ENCODE peak calls at places on chromosome 10, in six cellular contexts. F is gastrocnemius medialis; N is fibroblast of the aortic adventitia; D is fibroblast of the conjunctiva; K is IMR-90; P is stimulated activated CD8-positive, alpha-beta memory T cell treated with anti-CD3 and anti-CD28 coated beads, Interleukin-15, amount 100 ng/mL, for 1 hour. Z is an unnamed sample.

GRCh38 chr10:113820507-113820906 is 33.4 kb downstream of the DCLRE1A start:
- DNase-seq in D (no peak), K (no peak), F (no peak), P (no peak), N (no peak), Z (no peak)

GRCh38 chr10:7302393-7303054 is 108.3 kb downstream of the SFMBT2 start:
- DNase-seq in P (no peak), K (peak; percentile 2), N (no peak), D (no peak), F (no peak), Z (no peak)

GRCh38 chr10:86594535-86594934 is 59.8 kb upstream of the OPN4 start:
- DNase-seq in D (peak; percentile 14), K (peak; percentile 60), P (no peak), N (peak; percentile 27), F (no peak), Z (peak; percentile 54)

GRCh38 chr10:23459323-23459939 is 20.6 kb downstream of the OTUD1 start:
- DNase-seq in N (no peak), K (no peak), D (no peak), P (no peak), F (no peak), Z (no peak)

GRCh38 chr10:963186-963585 is 25.0 kb upstream of the GTPBP4 start:
- DNase-seq in D (no peak), N (no peak), F (no peak), K (no peak), P (no peak), Z (no peak)

GRCh38 chr10:129404091-129404490 is 63.0 kb upstream of the MGMT start:
- DNase-seq in F (no peak), D (no peak), K (no peak), N (no peak), P (no peak), Z (no peak)

GRCh38 chr10:59234194-59234593 is 57.8 kb downstream of the PHYHIPL start:
- DNase-seq in D (no peak), N (no peak), K (peak; percentile 33), P (no peak), F (no peak), Z (peak; percentile 40)

GRCh38 chr10:12981570-12981969 is 19.9 kb downstream of the CCDC3 start:
- DNase-seq in F (no peak), P (no peak), N (no peak), K (peak; percentile 63), D (peak; percentile 9), Z (peak; percentile 32)

GRCh38 chr10:125626671-125627070 is 56.3 kb downstream of the TEX36 start:
- DNase-seq in F (no peak), P (no peak), N (no peak), D (no peak), K (no peak), Z (no peak)

GRCh38 chr10:1160561-1160961 is 104.4 kb downstream of the WDR37 start:
- DNase-seq in D (no peak), N (no peak), P (no peak), K (no peak), F (no peak), Z (no peak)

GRCh38 chr10:97647556-97647955 is 7.1 kb downstream of the PI4K2A start:
- DNase-seq in K (peak; percentile 57), N (peak; percentile 58), D (peak; percentile 21), F (no peak), P (no peak), Z (peak; percentile 51)

GRCh38 chr10:86346794-86347665 is 19.6 kb downstream of the GRID1 start:
- DNase-seq in F (no peak), K (no peak), D (no peak), N (no peak), P (no peak), Z (no peak)

GRCh38 chr10:105611244-105611798 is 970.2 kb downstream of the SORCS3 start:
- DNase-seq in F (no peak), K (no peak), P (no peak), D (no peak), N (no peak), Z (no peak)

GRCh38 chr10:98295401-98295811 is 27.4 kb upstream of the LOXL4 start:
- DNase-seq in F (no peak), P (no peak), D (no peak), K (no peak), N (no peak), Z (no peak)

GRCh38 chr10:3116508-3117100 is 49.3 kb downstream of the PFKP start:
- DNase-seq in N (no peak), D (no peak), P (no peak), F (no peak), K (no peak), Z (no peak)

GRCh38 chr10:23106508-23106907 is 11.1 kb downstream of the MSRB2 start:
- DNase-seq in D (no peak), P (no peak), F (no peak), K (no peak), N (no peak), Z (no peak)

GRCh38 chr10:124498071-124498470 is 36.4 kb downstream of the LHPP start:
- DNase-seq in F (no peak), D (no peak), N (no peak), P (no peak), K (no peak), Z (no peak)

GRCh38 chr10:95517536-95518454 is 43.4 kb downstream of the SORBS1 start:
- DNase-seq in P (no peak), N (peak; percentile 32), D (no peak), F (no peak), K (peak; percentile 17), Z (peak; percentile 66)